ENCODE peak calls at places on chromosomes 4 and X, in eight cellular contexts. T is NCI-H345; B is WTC11; F is tibial artery; O is sciatic nerve; R is hepatocyte; A is activated CD8-positive, alpha-beta memory T cell treated with anti-CD3 and anti-CD28 coated beads for 4 hours; C is cardiac fibroblast. H is an unnamed sample.

GRCh38 chr4:152613841-152614240 is 66.0 kb downstream of the TMEM154 start:
- DNase-seq in B (no peak), A (no peak), O (no peak), C (no peak), R (no peak), T (no peak), F (no peak), H (no peak)

GRCh38 chr4:188297873-188298272 is 158.6 kb downstream of the TRIML1 start:
- DNase-seq in B (no peak), F (no peak), C (peak; percentile 82), O (no peak), R (no peak), T (no peak), A (no peak), H (no peak)

GRCh38 chr4:151408630-151409469 is at the start of gene FHIP1A:
- DNase-seq in F (peak; percentile 30), R (peak; percentile 97), A (peak; percentile 63), C (peak; percentile 39), O (peak; percentile 80), T (peak; percentile 90), B (peak; percentile 95), H (peak; percentile 22)

GRCh38 chr4:162959056-162959455 is 207.6 kb downstream of the NAF1 start:
- DNase-seq in A (no peak), B (peak; percentile 20), F (no peak), C (no peak), O (no peak), R (peak; percentile 34), T (no peak), H (no peak)

GRCh38 chr4:2686379-2687265 is 69.5 kb downstream of the TNIP2 start:
- DNase-seq in O (no peak), F (no peak), T (no peak), B (no peak), C (no peak), R (no peak), A (no peak), H (peak; percentile 93)

GRCh38 chr4:20249333-20249732 is 2.4 kb upstream of the SLIT2 start:
- DNase-seq in C (peak; percentile 80), F (no peak), R (peak; percentile 21), A (no peak), T (no peak), B (no peak), O (no peak), H (no peak)

GRCh38 chrX:69120476-69120875 is 44.8 kb downstream of the PJA1 start:
- DNase-seq in B (no peak), C (no peak), F (no peak), A (no peak), O (no peak), R (no peak), T (no peak), H (no peak)

GRCh38 chr4:126004936-126005335 is 690.2 kb downstream of the FAT4 start:
- DNase-seq in A (no peak), T (no peak), C (peak; percentile 41), R (no peak), F (no peak), B (no peak), O (no peak), H (no peak)

GRCh38 chr4:6762244-6762615 is 20.3 kb upstream of the KIAA0232 start:
- DNase-seq in F (no peak), C (no peak), O (no peak), T (no peak), B (no peak), A (no peak), R (no peak), H (no peak)

GRCh38 chr4:3519468-3520264 is 12.6 kb downstream of the LRPAP1 start:
- DNase-seq in F (no peak), B (peak; percentile 2), A (no peak), R (no peak), O (no peak), C (no peak), T (no peak), H (no peak)

GRCh38 chr4:6245246-6246169 is 24.1 kb upstream of the WFS1 start:
- DNase-seq in A (no peak), C (no peak), B (peak; percentile 83), O (no peak), T (no peak), F (no peak), R (peak; percentile 58), H (no peak)

GRCh38 chrX:36336746-36337145 is 417.2 kb downstream of the CFAP47 start:
- DNase-seq in O (no peak), C (no peak), F (no peak), B (no peak), A (no peak), T (no peak), R (no peak), H (no peak)